ENCODE peak calls at places on chromosome 1, in four cellular contexts. F is cardiac fibroblast, L is nucleus accumbens, X is RWPE1. B is an unnamed sample.

GRCh38 chr1:9860887-9861286 is 37.1 kb upstream of the CLSTN1 start:
- DNase-seq in F (no peak), L (no peak), X (no peak), B (no peak)

GRCh38 chr1:13587256-13588030 is 3.8 kb downstream of the PDPN start:
- DNase-seq in F (peak), L (no peak), X (peak), B (no peak)

GRCh38 chr1:109181085-109181806 is 32.5 kb upstream of the SARS1 start:
- DNase-seq in F (peak), L (no peak), X (no peak), B (no peak)

GRCh38 chr1:234581063-234581714 is 28.8 kb downstream of the IRF2BP2 start:
- DNase-seq in F (no peak), L (no peak), X (no peak), B (no peak)

GRCh38 chr1:44318097-44319088 is 36.7 kb downstream of the ERI3 start:
- DNase-seq in F (peak), L (peak), X (peak), B (peak)

GRCh38 chr1:45620588-45621500 is 3.0 kb downstream of the CCDC17 start:
- DNase-seq in F (no peak), L (no peak), X (no peak), B (no peak)

GRCh38 chr1:29280780-29281131 is 44.4 kb downstream of the PTPRU start:
- DNase-seq in F (peak), L (no peak), X (peak), B (no peak)

GRCh38 chr1:227245613-227246320 is 72.5 kb downstream of the CDC42BPA start:
- DNase-seq in F (no peak), L (no peak), X (no peak), B (no peak)

GRCh38 chr1:235011064-235011598 is 117.5 kb downstream of the TOMM20 start:
- DNase-seq in F (no peak), L (no peak), X (no peak), B (no peak)

GRCh38 chr1:107572674-107573205 is 392.2 kb downstream of the VAV3 start:
- DNase-seq in F (peak), L (no peak), X (peak), B (peak)

GRCh38 chr1:41479000-41479807 is 5.3 kb downstream of the EDN2 start:
- DNase-seq in F (peak), L (peak), X (no peak), B (no peak)